ENCODE peak calls at places on chromosomes 2 and 18, in eight cellular contexts. J is hippocampal formation; Z is esophagus squamous epithelium; M is NCI-H1694 treated with DMSO at 0.1 percent for 48 hours; R is stimulated activated CD4-positive, alpha-beta T cell treated with anti-CD3 and anti-CD28 coated beads, Interleukin-2, amount 100 ng/mL, for 24 hours; Q is iPS-NIHi11; T is astrocyte of the cerebellum; A is GM12864. V is an unnamed sample.

GRCh38 chr2:29106980-29107388 is 8.2 kb upstream of the CLIP4 start:
- DNase-seq in A (no peak), J (no peak), M (no peak), T (no peak), R (no peak), Q (no peak), Z (no peak), V (no peak)

GRCh38 chr2:139916822-139917221 is 1136.6 kb upstream of the NXPH2 start:
- DNase-seq in M (no peak), J (no peak), Q (no peak), T (no peak), Z (no peak), R (no peak), A (no peak), V (no peak)

GRCh38 chr2:105934467-105934866 is 189.8 kb downstream of the NCK2 start:
- DNase-seq in J (no peak), R (peak), T (no peak), Q (no peak), Z (no peak), A (no peak), M (no peak), V (no peak)

GRCh38 chr2:69253893-69254292 is 133.1 kb downstream of the GFPT1 start:
- DNase-seq in A (no peak), M (no peak), T (peak), Z (no peak), J (no peak), Q (no peak), R (no peak), V (no peak)

GRCh38 chr2:223262946-223263345 is 211.0 kb downstream of the KCNE4 start:
- DNase-seq in Q (no peak), T (no peak), J (no peak), A (no peak), R (no peak), M (no peak), Z (no peak), V (no peak)

GRCh38 chr2:4903676-4904348 is 788.4 kb upstream of the SOX11 start:
- DNase-seq in J (peak), A (no peak), Q (no peak), T (no peak), Z (no peak), R (no peak), M (no peak), V (no peak)

GRCh38 chr2:44044281-44044720 is 48.5 kb upstream of the LRPPRC start:
- DNase-seq in J (peak), R (peak), T (peak), M (peak), A (peak), Z (peak), Q (peak), V (peak)

GRCh38 chr2:18752022-18752493 is 162.7 kb upstream of the NT5C1B start:
- DNase-seq in J (no peak), T (no peak), Q (no peak), R (no peak), Z (no peak), A (no peak), M (no peak), V (no peak)

GRCh38 chr2:73716518-73717250 is 20.5 kb downstream of the TPRKB start:
- DNase-seq in Z (no peak), T (no peak), A (no peak), Q (no peak), R (no peak), M (no peak), J (no peak), V (no peak)

GRCh38 chr2:17539596-17539992 is 902 bp upstream of the VSNL1 start:
- DNase-seq in Q (peak), A (no peak), Z (no peak), R (no peak), J (no peak), M (no peak), T (no peak), V (no peak)

GRCh38 chr2:128300151-128300550 is 18.5 kb downstream of the HS6ST1 start:
- DNase-seq in R (no peak), A (no peak), T (no peak), Q (no peak), M (no peak), J (no peak), Z (no peak), V (no peak)

GRCh38 chr18:77012751-77013550 is 119.6 kb downstream of the MBP start:
- DNase-seq in Q (no peak), A (no peak), Z (no peak), J (no peak), M (no peak), T (no peak), R (no peak), V (no peak)

GRCh38 chr2:100196786-100197494 is 54.5 kb upstream of the AFF3 start:
- DNase-seq in R (no peak), Q (no peak), Z (no peak), M (no peak), T (no peak), J (no peak), A (no peak), V (no peak)

GRCh38 chr18:62368100-62368499 is 43.0 kb downstream of the TNFRSF11A start:
- DNase-seq in A (peak), Q (no peak), M (no peak), Z (no peak), J (no peak), R (no peak), T (no peak), V (no peak)

GRCh38 chr2:240319855-240320560 is 115.5 kb upstream of the GPC1 start:
- DNase-seq in J (no peak), Q (peak), R (no peak), T (peak), Z (no peak), M (no peak), A (no peak), V (no peak)

GRCh38 chr2:170221317-170222288 is 43.7 kb downstream of the MYO3B start:
- DNase-seq in J (no peak), M (peak), R (no peak), Q (peak), Z (no peak), T (no peak), A (no peak), V (no peak)

GRCh38 chr2:227862227-227862740 is 9.1 kb upstream of the DAW1 start:
- DNase-seq in J (no peak), T (peak), Q (peak), R (peak), M (peak), A (peak), Z (no peak), V (no peak)

GRCh38 chr2:172775319-172775718 is 39.7 kb downstream of the RAPGEF4 start:
- DNase-seq in T (no peak), Q (no peak), Z (no peak), R (no peak), J (no peak), M (peak), A (no peak), V (no peak)

GRCh38 chr2:158953926-158954763 is 14.3 kb upstream of the TANC1 start:
- DNase-seq in A (no peak), Z (no peak), M (peak), J (no peak), R (peak), T (peak), Q (peak), V (no peak)

GRCh38 chr2:158967114-158967730 is 1.2 kb upstream of the TANC1 start:
- DNase-seq in M (peak), R (no peak), A (no peak), Q (no peak), J (peak), Z (no peak), T (no peak), V (no peak)

GRCh38 chr2:45761660-45762059 is 110.2 kb downstream of the PRKCE start:
- DNase-seq in M (no peak), Q (no peak), Z (no peak), R (no peak), T (no peak), A (no peak), J (no peak), V (no peak)

GRCh38 chr2:187210726-187211125 is 237.3 kb downstream of the CALCRL start:
- DNase-seq in T (no peak), J (no peak), R (no peak), Z (no peak), Q (no peak), M (no peak), A (no peak), V (no peak)

GRCh38 chr2:122795763-122796162 is 1040.3 kb downstream of the TSN start:
- DNase-seq in A (no peak), R (no peak), M (no peak), T (no peak), J (no peak), Q (no peak), Z (no peak), V (no peak)

GRCh38 chr18:37572736-37573135 is 7.1 kb upstream of the CELF4 start:
- DNase-seq in A (no peak), M (no peak), Z (no peak), J (no peak), R (no peak), T (no peak), Q (no peak), V (no peak)

GRCh38 chr2:74502720-74503505 is 3.5 kb upstream of the LBX2 start:
- DNase-seq in T (peak), Q (peak), Z (peak), A (no peak), R (no peak), M (no peak), J (no peak), V (no peak)

GRCh38 chr2:55618649-55619055 is 1.2 kb upstream of the PPP4R3B start:
- DNase-seq in R (peak), T (no peak), Z (no peak), Q (peak), A (peak), J (peak), M (peak), V (no peak)

GRCh38 chr18:76922107-76922506 is 99.8 kb downstream of the ZNF236 start:
- DNase-seq in Q (peak), J (peak), M (peak), R (peak), Z (no peak), T (peak), A (peak), V (no peak)

GRCh38 chr2:43041167-43041566 is 185.2 kb downstream of the ZFP36L2 start:
- DNase-seq in A (no peak), Q (no peak), R (no peak), J (no peak), M (no peak), Z (no peak), T (no peak), V (no peak)

GRCh38 chr2:239236808-239237205 is 164.0 kb downstream of the HDAC4 start:
- DNase-seq in M (no peak), R (no peak), Z (no peak), T (no peak), A (no peak), Q (no peak), J (no peak), V (no peak)

GRCh38 chr2:31446848-31447247 is 32.3 kb upstream of the XDH start:
- DNase-seq in T (no peak), Z (no peak), M (no peak), Q (no peak), R (no peak), A (no peak), J (no peak), V (no peak)

V was measured in SIG-M5.